ENCODE peak calls at places on chromosome 11, in five cellular contexts. M is GM23248, R is hepatocyte, X is PC-3, O is SK-N-SH. G is an unnamed sample.
A peak's percentile ranks its signal among the peaks of the same experiment; 100 is the strongest.

GRCh38 chr11:7251487-7251835 is 243 bp upstream of the SYT9 start:
- DNase-seq in M (no peak), R (no peak), X (no peak), O (no peak), G (no peak)

GRCh38 chr11:2424811-2425495 is 19.4 kb downstream of the TRPM5 start:
- DNase-seq in M (no peak), R (no peak), X (no peak), O (no peak), G (no peak)

GRCh38 chr11:42524534-42525227 is 787.1 kb upstream of the API5 start:
- DNase-seq in M (peak; percentile 62), R (peak; percentile 85), X (peak; percentile 77), O (peak; percentile 50), G (peak; percentile 82)

GRCh38 chr11:132289590-132290256 is 919.3 kb downstream of the NTM start:
- DNase-seq in M (no peak), R (no peak), X (no peak), O (no peak), G (no peak)

GRCh38 chr11:115215694-115216615 is 288.3 kb downstream of the CADM1 start:
- DNase-seq in M (peak; percentile 19), R (peak; percentile 11), X (no peak), O (no peak), G (peak; percentile 75)

GRCh38 chr11:77710358-77710757 is 72.8 kb upstream of the CLNS1A start:
- DNase-seq in M (peak; percentile 33), R (no peak), X (peak; percentile 64), O (no peak), G (no peak)

GRCh38 chr11:69013009-69013951 is at the start of gene MRGPRF:
- DNase-seq in M (peak; percentile 92), R (peak; percentile 77), X (peak; percentile 20), O (peak; percentile 89), G (peak; percentile 66)

GRCh38 chr11:1504164-1504563 is 17.6 kb upstream of the MOB2 start:
- DNase-seq in M (no peak), R (no peak), X (no peak), O (no peak), G (no peak)

GRCh38 chr11:47302853-47303252 is 32.9 kb downstream of the MADD start:
- DNase-seq in M (no peak), R (no peak), X (no peak), O (no peak), G (no peak)

GRCh38 chr11:67649634-67650540 is 643 bp downstream of the ACY3 start:
- DNase-seq in M (no peak), R (no peak), X (no peak), O (no peak), G (no peak)

GRCh38 chr11:10500757-10501684 is 40.0 kb downstream of the RNF141 start:
- DNase-seq in M (no peak), R (no peak), X (no peak), O (peak; percentile 11), G (no peak)

GRCh38 chr11:64298966-64299846 is 952 bp upstream of the CATSPERZ start:
- DNase-seq in M (peak; percentile 68), R (peak; percentile 53), X (no peak), O (no peak), G (peak; percentile 40)

GRCh38 chr11:64202992-64203391 is 3.5 kb upstream of the FERMT3 start:
- DNase-seq in M (no peak), R (no peak), X (no peak), O (no peak), G (no peak)

GRCh38 chr11:65895482-65895981 is 4.7 kb downstream of the FOSL1 start:
- DNase-seq in M (peak; percentile 50), R (no peak), X (peak; percentile 54), O (no peak), G (no peak)

GRCh38 chr11:57596266-57596885 is 1.1 kb upstream of the SERPING1 start:
- DNase-seq in M (no peak), R (no peak), X (no peak), O (no peak), G (no peak)

GRCh38 chr11:88680806-88681205 is 343.3 kb upstream of the CTSC start:
- DNase-seq in M (peak; percentile 47), R (no peak), X (peak; percentile 43), O (no peak), G (no peak)

GRCh38 chr11:122229611-122230386 is 113.8 kb upstream of the BLID start:
- DNase-seq in M (no peak), R (peak; percentile 21), X (no peak), O (no peak), G (peak; percentile 76)

GRCh38 chr11:68282141-68282860 is 10.5 kb upstream of the C11orf24 start:
- DNase-seq in M (no peak), R (no peak), X (no peak), O (no peak), G (no peak)

GRCh38 chr11:3803726-3804510 is 4.4 kb upstream of the PGAP2 start:
- DNase-seq in M (peak; percentile 87), R (no peak), X (peak; percentile 79), O (no peak), G (no peak)

GRCh38 chr11:116471608-116472007 is 301.2 kb downstream of the BUD13 start:
- DNase-seq in M (peak; percentile 21), R (peak; percentile 41), X (no peak), O (no peak), G (no peak)

GRCh38 chr11:30131535-30131934 is 99.3 kb upstream of the FSHB start:
- DNase-seq in M (peak; percentile 38), R (peak; percentile 62), X (no peak), O (no peak), G (no peak)

GRCh38 chr11:111417011-111417765 is 38.1 kb upstream of the POU2AF1 start:
- DNase-seq in M (no peak), R (no peak), X (no peak), O (no peak), G (no peak)

GRCh38 chr11:10581481-10582019 is 13.1 kb upstream of the LYVE1 start:
- DNase-seq in M (peak; percentile 66), R (no peak), X (peak; percentile 43), O (no peak), G (no peak)

GRCh38 chr11:2077061-2077802 is 62.0 kb downstream of the IGF2 start:
- DNase-seq in M (peak; percentile 78), R (no peak), X (peak; percentile 91), O (no peak), G (no peak)

GRCh38 chr11:3106736-3107524 is 49.7 kb upstream of the CARS1 start:
- DNase-seq in M (no peak), R (no peak), X (no peak), O (peak; percentile 23), G (peak; percentile 41)

GRCh38 chr11:62193954-62194353 is 3.9 kb downstream of the SCGB1D1 start:
- DNase-seq in M (peak; percentile 15), R (peak; percentile 35), X (peak; percentile 32), O (no peak), G (peak; percentile 66)

GRCh38 chr11:250740-251299 is 14.0 kb downstream of the PSMD13 start:
- DNase-seq in M (peak; percentile 68), R (peak; percentile 67), X (peak; percentile 50), O (peak; percentile 66), G (peak; percentile 85)

GRCh38 chr11:113506461-113506860 is 31.3 kb upstream of the DRD2 start:
- DNase-seq in M (no peak), R (no peak), X (no peak), O (no peak), G (no peak)
- H3K4me3 ChIP-seq in M (no peak overlapping the region), R (no peak overlapping the region), X (no peak overlapping the region), O (no peak overlapping the region), G (no peak overlapping the region)

DNA sequence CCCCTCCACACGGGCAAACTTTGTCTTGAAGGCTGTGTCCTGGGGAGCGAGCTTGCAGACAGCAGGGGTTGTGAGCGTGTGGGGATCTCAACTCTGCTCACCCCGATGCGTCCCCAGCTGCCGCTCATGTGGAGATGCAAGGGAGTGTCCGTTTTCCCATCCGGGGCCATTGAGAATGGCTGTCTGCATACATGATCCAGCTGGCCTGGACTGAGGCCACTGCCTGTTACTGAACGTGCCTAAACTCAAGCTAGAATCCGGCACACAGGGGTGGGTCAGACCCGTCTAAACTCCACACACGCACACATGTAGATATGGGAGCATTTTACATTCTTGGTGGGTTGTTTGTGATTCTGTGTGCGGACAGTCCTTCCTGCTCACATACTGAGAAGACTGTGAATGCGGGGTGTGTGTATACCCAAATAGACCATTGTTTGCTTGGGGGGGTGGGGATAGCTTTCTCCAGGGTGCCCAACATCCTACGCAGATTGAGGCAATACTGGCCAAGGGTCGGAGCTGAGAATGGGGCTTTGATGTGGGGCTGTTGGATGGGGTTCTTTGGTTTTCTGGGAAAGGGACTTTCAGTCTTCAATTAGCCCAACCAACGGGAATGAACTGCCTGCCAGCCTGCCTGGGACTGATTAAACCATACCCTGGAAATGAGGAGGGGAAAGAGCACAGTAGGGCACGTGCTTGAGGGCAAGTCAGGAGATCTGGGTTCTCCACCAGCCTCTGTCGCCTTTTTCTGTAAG is 60.4 kb downstream of the ST3GAL4 start:
- DNase-seq in M (no peak), R (peak; percentile 39), X (no peak), O (no peak), G (no peak)
- TF ChIP-seq EZH2phosphoT487 in M (no peak), R (no peak), X (no peak), O (no peak), G (no peak)

DNA sequence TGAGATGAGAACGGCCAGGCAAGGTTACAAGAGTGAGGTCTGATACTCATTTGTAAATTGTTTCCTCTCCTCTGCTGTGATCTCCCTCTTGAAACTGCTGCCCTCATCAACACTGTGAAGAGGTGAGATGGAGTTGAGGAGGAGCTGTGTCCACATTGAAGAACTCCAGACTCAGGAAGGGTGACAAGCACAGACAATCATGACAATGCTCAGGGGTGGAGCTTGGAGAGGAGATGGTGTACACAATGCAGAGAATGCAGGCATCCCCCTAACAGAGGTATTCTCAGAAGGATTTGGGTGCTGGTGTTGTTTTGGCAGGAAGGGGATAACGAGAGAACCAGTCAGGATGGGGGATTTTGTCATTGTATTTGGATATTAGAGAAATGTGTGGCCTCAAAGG is 21.5 kb upstream of the MMP7 start:
- DNase-seq in M (no peak), R (no peak), X (no peak), O (no peak), G (no peak)
- H3K4me3 ChIP-seq in M (no peak overlapping the region), R (no peak overlapping the region), X (no peak overlapping the region), O (no peak overlapping the region), G (no peak overlapping the region)

DNA sequence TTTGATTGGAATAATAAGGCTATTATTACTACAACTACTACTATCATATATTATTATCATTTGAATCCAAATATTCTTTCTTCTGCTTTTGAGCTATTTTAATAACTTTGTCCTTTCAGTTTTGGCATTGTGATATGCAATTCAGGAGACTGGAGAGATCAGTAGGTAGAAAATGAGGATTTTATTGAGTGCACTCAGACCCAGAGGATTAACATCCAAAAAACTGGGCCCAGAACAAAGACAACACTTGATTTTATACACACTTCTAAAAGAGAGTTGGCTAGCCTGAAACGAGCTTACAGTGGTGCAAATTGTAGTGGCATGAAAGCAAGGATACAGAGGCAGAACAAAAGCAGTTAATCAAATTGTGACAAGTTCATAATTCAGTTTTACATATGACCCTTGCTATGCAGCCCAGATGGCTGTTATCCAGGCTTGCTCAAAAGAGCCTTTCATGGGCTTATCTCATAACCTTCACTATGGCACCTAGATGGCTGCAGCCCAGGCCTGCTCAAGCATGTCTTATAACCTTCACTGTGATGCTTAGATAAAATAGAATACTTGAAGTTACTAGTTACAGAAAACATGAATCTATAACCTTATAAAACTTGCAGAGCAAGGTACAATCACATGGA is 796.3 kb upstream of the RAG2 start:
- DNase-seq in M (no peak), R (no peak), X (peak; percentile 6), O (no peak), G (no peak)
- TF ChIP-seq EZH2phosphoT487 in M (no peak), R (no peak), X (no peak), O (no peak), G (no peak)

DNA sequence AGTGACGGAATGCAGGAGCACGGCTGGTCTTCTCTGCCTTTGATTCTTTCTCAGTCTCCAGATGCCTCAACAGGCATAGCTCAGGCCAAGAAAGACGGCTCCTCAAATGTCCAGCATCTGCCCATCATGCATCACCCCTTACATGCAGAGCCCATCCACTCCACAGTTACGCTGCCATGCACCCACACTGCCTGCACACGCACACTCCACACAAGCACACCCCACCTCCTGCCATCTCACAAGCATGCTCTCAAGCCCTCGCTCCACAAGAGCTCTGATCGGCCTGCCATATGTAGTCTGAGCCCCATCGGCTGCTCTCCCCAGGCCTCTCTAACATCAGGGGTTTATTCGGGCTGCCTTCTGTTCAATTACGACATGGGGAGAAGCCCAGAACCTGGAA is 18.8 kb downstream of the SCN4B start:
- DNase-seq in M (no peak), R (no peak), X (no peak), O (no peak), G (no peak)
- H3K4me3 ChIP-seq in M (no peak overlapping the region), R (no peak overlapping the region), X (no peak overlapping the region), O (no peak overlapping the region), G (no peak overlapping the region)